ENCODE peak calls at places on chromosomes 16 and 17, in nine cellular contexts. U, B, M, E, T, V, J, Q and P are unnamed samples.

GRCh38 chr16:49537924-49538455 is 164.4 kb downstream of the C16orf78 start:
- DNase-seq in M (no peak), E (no peak), V (no peak), J (no peak), T (no peak), B (no peak), Q (no peak), U (no peak), P (no peak)

GRCh38 chr17:63676540-63676933 is 23.4 kb downstream of the LIMD2 start:
- DNase-seq in U (no peak), E (no peak), B (no peak), J (no peak), T (no peak), Q (no peak), M (no peak), V (no peak), P (no peak)

GRCh38 chr17:50280068-50280467 is 5.8 kb downstream of the TMEM92 start:
- DNase-seq in B (no peak), U (no peak), M (no peak), E (no peak), V (no peak), T (no peak), J (no peak), Q (no peak), P (no peak)

GRCh38 chr17:47810200-47810821 is 11.3 kb downstream of the OSBPL7 start:
- DNase-seq in Q (no peak), J (no peak), T (peak), M (peak), U (no peak), B (peak), V (no peak), E (peak), P (peak)

GRCh38 chr17:4446326-4447051 is 12.7 kb downstream of the SPNS3 start:
- DNase-seq in U (no peak), J (no peak), T (no peak), M (no peak), B (no peak), Q (no peak), E (no peak), V (no peak), P (peak)

GRCh38 chr16:66786551-66786950 is 14.8 kb downstream of the TERB1 start:
- DNase-seq in J (no peak), E (no peak), B (no peak), Q (no peak), T (no peak), U (no peak), M (no peak), V (no peak), P (no peak)

GRCh38 chr17:29495011-29495410 is 71.8 kb downstream of the ABHD15 start:
- DNase-seq in U (no peak), T (no peak), Q (no peak), B (no peak), E (no peak), M (peak), J (no peak), V (no peak), P (no peak)

GRCh38 chr16:63315229-63315628 is 1279.0 kb upstream of the CDH8 start:
- DNase-seq in B (no peak), T (no peak), V (no peak), M (no peak), Q (no peak), E (no peak), U (no peak), J (no peak), P (no peak)

GRCh38 chr16:11498683-11499082 is 88.0 kb downstream of the LITAF start:
- DNase-seq in B (peak), V (no peak), J (no peak), E (no peak), M (no peak), T (no peak), Q (no peak), U (no peak), P (no peak)

GRCh38 chr17:29563816-29564215 is 3.0 kb downstream of the ABHD15 start:
- DNase-seq in E (peak), B (no peak), V (no peak), U (peak), T (peak), Q (no peak), J (no peak), M (no peak), P (no peak)

GRCh38 chr17:47660064-47660492 is 10.4 kb downstream of the KPNB1 start:
- DNase-seq in E (peak), U (no peak), J (peak), M (no peak), Q (no peak), V (no peak), T (no peak), B (no peak), P (peak)

GRCh38 chr16:87844374-87844733 is 25.0 kb downstream of the SLC7A5 start:
- DNase-seq in V (peak), Q (no peak), M (no peak), E (no peak), J (no peak), T (no peak), B (no peak), U (no peak), P (no peak)

GRCh38 chr17:37301288-37301687 is 74.5 kb upstream of the C17orf78 start:
- DNase-seq in T (no peak), U (no peak), Q (no peak), M (no peak), E (no peak), V (no peak), J (no peak), B (peak), P (no peak)

GRCh38 chr16:75000481-75001081 is 1.8 kb downstream of the ZNRF1 start:
- DNase-seq in J (no peak), E (no peak), V (no peak), U (peak), Q (no peak), B (no peak), M (peak), T (no peak), P (no peak)

GRCh38 chr16:58212824-58213655 is 15.1 kb upstream of the CSNK2A2 start:
- DNase-seq in Q (no peak), U (no peak), V (no peak), M (no peak), B (no peak), J (no peak), T (no peak), E (no peak), P (no peak)

GRCh38 chr16:67969286-67970039 is 1.0 kb upstream of the SLC12A4 start:
- DNase-seq in V (no peak), U (no peak), M (no peak), B (no peak), J (no peak), E (peak), Q (no peak), T (no peak), P (peak)

GRCh38 chr16:80974649-80975376 is 31.9 kb downstream of the CMC2 start:
- DNase-seq in U (no peak), Q (no peak), M (peak), B (peak), V (no peak), J (no peak), E (no peak), T (no peak), P (no peak)

GRCh38 chr17:27596571-27597187 is 34.3 kb upstream of the LGALS9 start:
- DNase-seq in T (no peak), V (no peak), J (no peak), E (no peak), Q (no peak), M (no peak), U (no peak), B (peak), P (no peak)

GRCh38 chr16:75483222-75483621 is 12.0 kb downstream of the CHST6 start:
- DNase-seq in Q (no peak), M (peak), E (no peak), J (no peak), U (no peak), T (no peak), B (no peak), V (no peak), P (no peak)

GRCh38 chr16:4094138-4094773 is 22.0 kb downstream of the ADCY9 start:
- DNase-seq in M (no peak), V (no peak), Q (no peak), B (no peak), U (no peak), T (no peak), J (no peak), E (no peak), P (no peak)

GRCh38 chr16:86836503-86837125 is 258.3 kb downstream of the FOXL1 start:
- DNase-seq in M (peak), V (no peak), Q (no peak), B (no peak), U (no peak), T (no peak), E (no peak), J (no peak), P (no peak)

GRCh38 chr17:20304961-20305360 is 162.4 kb downstream of the LGALS9B start:
- DNase-seq in T (no peak), Q (no peak), M (no peak), U (no peak), E (no peak), B (no peak), J (no peak), V (no peak), P (no peak)

GRCh38 chr16:75491876-75492275 is 3.4 kb downstream of the CHST6 start:
- DNase-seq in Q (no peak), B (peak), U (no peak), M (peak), E (no peak), V (no peak), T (no peak), J (no peak), P (no peak)

GRCh38 chr16:24075929-24076716 is 180.0 kb upstream of the CACNG3 start:
- DNase-seq in U (no peak), T (no peak), E (peak), M (peak), J (peak), V (no peak), Q (no peak), B (no peak), P (peak)

GRCh38 chr16:87305505-87306391 is 11.4 kb downstream of the C16orf95 start:
- DNase-seq in T (no peak), E (no peak), U (no peak), J (no peak), B (no peak), M (no peak), V (no peak), Q (no peak), P (no peak)

GRCh38 chr16:27529962-27530361 is 19.8 kb downstream of the GTF3C1 start:
- DNase-seq in E (no peak), B (no peak), J (no peak), V (no peak), Q (no peak), U (no peak), T (no peak), M (no peak), P (no peak)

GRCh38 chr17:879546-879945 is 97.4 kb downstream of the MRM3 start:
- DNase-seq in J (peak), E (peak), Q (peak), M (peak), T (peak), V (peak), U (peak), B (peak), P (peak)

GRCh38 chr17:31691251-31691905 is 167.7 kb downstream of the COPRS start:
- DNase-seq in J (no peak), T (no peak), V (no peak), B (no peak), Q (no peak), E (no peak), M (no peak), U (no peak), P (no peak)

GRCh38 chr16:5001571-5001970 is 32.2 kb downstream of the NAGPA start:
- DNase-seq in E (no peak), Q (no peak), T (no peak), U (no peak), V (no peak), J (no peak), M (no peak), B (no peak), P (no peak)

GRCh38 chr16:81480856-81481821 is 36.5 kb downstream of the CMIP start:
- DNase-seq in B (no peak), T (peak), E (peak), U (no peak), V (no peak), J (peak), M (no peak), Q (no peak), P (peak)

GRCh38 chr17:64213995-64214507 is 49.0 kb downstream of the TEX2 start:
- DNase-seq in Q (no peak), E (no peak), V (no peak), B (no peak), J (no peak), U (no peak), T (no peak), M (no peak), P (no peak)

GRCh38 chr16:17350212-17350611 is 120.5 kb downstream of the XYLT1 start:
- DNase-seq in M (no peak), U (no peak), Q (no peak), E (no peak), J (no peak), V (no peak), B (no peak), T (no peak), P (no peak)

GRCh38 chr16:28591355-28591754 is 5.5 kb downstream of the SULT1A2 start:
- DNase-seq in T (no peak), U (no peak), J (no peak), Q (no peak), B (no peak), M (no peak), V (no peak), E (no peak), P (no peak)

GRCh38 chr17:48498168-48498840 is 32.5 kb downstream of the HOXB1 start:
- DNase-seq in B (no peak), V (no peak), T (no peak), M (no peak), U (no peak), Q (no peak), E (no peak), J (no peak), P (no peak)

DNA sequence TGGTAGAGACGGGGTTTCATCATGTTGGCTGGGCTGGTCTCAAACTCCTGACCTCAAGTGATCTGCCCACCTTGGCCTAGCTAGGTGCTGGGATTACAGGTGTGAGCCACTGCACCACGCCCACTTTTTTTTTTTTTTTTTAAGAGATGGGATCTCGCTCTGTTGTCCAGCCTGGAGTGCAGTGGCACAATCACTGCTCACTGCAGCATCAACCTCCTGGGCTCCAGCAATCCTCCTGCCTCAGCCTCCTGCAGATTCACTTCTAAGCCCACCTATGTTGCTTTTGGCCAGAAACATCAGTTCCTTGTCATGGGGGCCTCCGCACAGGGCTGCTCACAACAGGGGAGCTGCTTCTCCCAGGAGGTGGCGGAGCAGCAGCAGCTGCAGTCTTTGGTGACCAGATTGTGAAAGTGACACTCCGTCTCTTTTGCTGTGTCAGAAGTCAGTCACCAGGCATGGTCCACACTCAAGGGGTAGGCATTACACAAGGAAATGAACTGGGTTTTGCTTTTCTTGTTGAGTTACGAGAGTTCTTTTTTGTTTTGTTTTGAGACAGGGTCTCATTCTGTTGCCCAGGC is 4.5 kb upstream of the NME4 start:
- DNase-seq in Q (no peak), T (no peak), M (no peak), B (no peak), V (no peak), E (no peak), J (no peak), U (no peak), P (no peak)
- TF ChIP-seq CTCF in Q (no peak), T (no peak), M (no peak), B (no peak), V (no peak), E (no peak), J (no peak), U (peak), P (no peak)

GRCh38 chr16:56931769-56932587 is at the start of gene HERPUD1:
- DNase-seq in U (peak), B (peak), Q (peak), E (peak), J (peak), T (peak), V (peak), M (peak), P (peak)
- TF ChIP-seq CTCF in U (no peak), B (peak), Q (no peak), E (no peak), J (no peak), T (no peak), V (peak), M (no peak), P (no peak)

GRCh38 chr16:85798901-85799496 is 345 bp downstream of the EMC8 start:
- DNase-seq in B (peak), E (peak), V (no peak), M (peak), Q (no peak), J (no peak), U (peak), T (no peak), P (peak)

GRCh38 chr16:85800321-85800669 is 800 bp downstream of the COX4I1 start:
- DNase-seq in M (no peak), B (no peak), T (no peak), V (no peak), U (no peak), J (no peak), E (no peak), Q (no peak), P (no peak)

GRCh38 chr16:85796599-85796998 is 2.7 kb downstream of the EMC8 start:
- DNase-seq in J (no peak), Q (no peak), V (no peak), E (no peak), B (no peak), U (no peak), T (no peak), M (no peak), P (no peak)

GRCh38 chr16:85798283-85798776 is 1.0 kb downstream of the EMC8 start:
- DNase-seq in Q (no peak), U (no peak), J (no peak), B (no peak), M (peak), T (no peak), V (no peak), E (no peak), P (no peak)

GRCh38 chr16:85799497-85800320 is at the start of the genes COX4I1 and EMC8:
- DNase-seq in M (peak), T (peak), U (peak), E (peak), V (peak), B (peak), J (peak), Q (peak), P (peak)
- TF ChIP-seq CTCF in M (no peak), T (no peak), U (peak), E (no peak), V (no peak), B (no peak), J (no peak), Q (no peak), P (no peak)

GRCh38 chr17:76397687-76398522 is 13.5 kb downstream of the SPHK1 start:
- DNase-seq in U (peak), J (peak), V (peak), M (peak), B (peak), E (peak), T (peak), Q (peak), P (peak)

GRCh38 chr17:76399175-76400172 is 15.1 kb downstream of the SPHK1 start:
- DNase-seq in V (no peak), J (no peak), E (no peak), M (no peak), B (no peak), T (no peak), Q (no peak), U (no peak), P (no peak)

GRCh38 chr17:76398523-76399174 is 14.2 kb downstream of the SPHK1 start:
- DNase-seq in V (no peak), E (no peak), U (no peak), J (no peak), Q (no peak), M (no peak), T (no peak), B (no peak), P (no peak)

GRCh38 chr17:76395980-76396379 is 11.6 kb downstream of the SPHK1 start:
- DNase-seq in M (no peak), B (no peak), J (no peak), V (no peak), U (no peak), T (no peak), E (no peak), Q (no peak), P (no peak)

DNA sequence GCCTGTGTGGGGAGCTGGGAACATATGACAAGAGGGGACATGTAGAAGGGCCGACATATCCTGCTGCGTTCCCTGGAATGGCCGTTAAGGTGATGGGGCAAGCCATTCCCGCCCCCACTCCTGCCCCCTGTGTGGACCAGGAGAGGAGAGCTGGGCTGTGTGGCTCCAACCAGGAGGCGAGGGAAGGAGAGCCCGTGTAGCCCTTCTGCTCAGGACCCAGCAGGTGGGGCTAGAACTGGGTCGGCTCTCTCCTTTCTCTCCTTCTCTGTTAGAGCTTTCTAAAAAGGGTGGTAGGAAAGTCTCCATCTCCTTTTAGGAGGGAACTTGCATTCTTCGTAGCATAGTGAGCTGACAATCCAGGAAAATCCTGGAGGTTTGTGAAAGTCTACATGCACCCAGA is 12.8 kb downstream of the SPHK1 start:
- DNase-seq in B (no peak), V (no peak), U (no peak), Q (no peak), E (no peak), J (no peak), T (no peak), M (no peak), P (no peak)
- TF ChIP-seq CTCF in B (no peak), V (no peak), U (peak), Q (no peak), E (no peak), J (no peak), T (no peak), M (no peak), P (no peak)

GRCh38 chr16:77722315-77723107 is at the start of gene NUDT7:
- DNase-seq in M (peak), B (peak), Q (peak), J (peak), U (peak), E (peak), T (peak), V (peak), P (peak)
- TF ChIP-seq CTCF in M (peak), B (peak), Q (no peak), J (peak), U (peak), E (peak), T (no peak), V (peak), P (peak)

GRCh38 chr17:16872836-16873653 is 98.9 kb downstream of the TNFRSF13B start:
- DNase-seq in J (no peak), E (peak), Q (no peak), B (peak), U (peak), T (peak), V (no peak), M (peak), P (peak)
- TF ChIP-seq CTCF in J (peak), E (peak), Q (peak), B (peak), U (peak), T (no peak), V (peak), M (peak), P (peak)

DNA sequence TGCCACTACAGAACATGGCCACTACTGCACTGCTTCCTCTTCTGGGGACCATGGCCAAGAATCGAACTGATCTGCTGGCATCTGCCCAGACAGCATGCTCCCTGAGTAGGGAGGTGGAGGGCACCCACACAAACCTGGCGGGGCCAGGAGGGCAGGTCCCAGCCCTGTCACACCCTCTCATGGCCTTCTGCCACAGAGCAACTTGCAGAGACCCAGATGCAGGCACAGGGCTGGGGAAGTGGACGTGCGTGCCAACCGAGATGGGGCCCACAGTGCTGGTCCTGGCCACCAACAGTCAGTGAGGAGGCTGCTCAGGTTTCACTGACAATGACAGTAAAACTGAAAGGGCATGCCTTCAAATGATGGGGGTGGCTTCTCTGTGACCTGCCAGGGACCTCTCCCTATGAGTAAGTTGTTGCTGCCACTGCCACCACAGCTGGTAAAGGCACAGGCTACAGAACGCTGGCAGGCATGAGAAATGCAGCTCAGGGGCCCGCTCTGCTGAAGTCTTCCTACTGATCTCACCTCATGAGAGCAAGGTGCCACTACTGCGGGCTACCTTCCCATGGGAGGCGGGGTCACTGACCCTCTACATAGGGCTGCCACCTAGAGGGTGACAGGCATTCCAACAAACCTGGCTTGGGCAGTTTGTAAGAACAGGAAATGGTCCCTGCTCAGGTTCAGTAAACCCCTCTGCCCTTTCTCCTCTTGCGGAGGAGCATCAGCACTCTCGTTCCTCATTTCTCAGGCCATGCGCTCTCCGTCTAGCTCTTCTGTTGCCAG is 15.5 kb downstream of the HIC1 start:
- DNase-seq in J (peak), Q (no peak), M (no peak), B (peak), T (no peak), U (no peak), E (peak), V (no peak), P (peak)
- TF ChIP-seq CTCF in J (peak), Q (no peak), M (no peak), B (no peak), T (no peak), U (no peak), E (no peak), V (no peak), P (no peak)